ENCODE peak calls at places on chromosomes 5 and 9, in nine cellular contexts. One of them, this sample, is unnamed.

GRCh38 chr5:78771260-78772240 is 123.0 kb upstream of the LHFPL2 start:
- DNase-seq in lower leg skin: no peak
- DNase-seq in sigmoid colon: no peak
- DNase-seq in heart left ventricle: peak
- DNase-seq in gastrocnemius medialis: no peak
- DNase-seq in A549: no peak
- DNase-seq in IMR-90: peak
- DNase-seq in GM12891: no peak
- DNase-seq in body of pancreas: no peak
- DNase-seq in this sample: no peak

GRCh38 chr9:95018099-95018927 is 291.8 kb downstream of the AOPEP start:
- DNase-seq in lower leg skin: no peak
- DNase-seq in sigmoid colon: peak
- DNase-seq in heart left ventricle: peak
- DNase-seq in gastrocnemius medialis: peak
- DNase-seq in A549: peak
- DNase-seq in IMR-90: peak
- DNase-seq in GM12891: no peak
- DNase-seq in body of pancreas: peak
- DNase-seq in this sample: peak

GRCh38 chr9:117273612-117274011 is 141.2 kb downstream of the ASTN2 start:
- DNase-seq in lower leg skin: no peak
- DNase-seq in sigmoid colon: no peak
- DNase-seq in heart left ventricle: no peak
- DNase-seq in gastrocnemius medialis: no peak
- DNase-seq in A549: no peak
- DNase-seq in IMR-90: no peak
- DNase-seq in GM12891: no peak
- DNase-seq in body of pancreas: no peak
- DNase-seq in this sample: no peak

GRCh38 chr5:91049800-91050199 is 333.3 kb downstream of the ARRDC3 start:
- DNase-seq in lower leg skin: no peak
- DNase-seq in sigmoid colon: no peak
- DNase-seq in heart left ventricle: no peak
- DNase-seq in gastrocnemius medialis: no peak
- DNase-seq in A549: peak
- DNase-seq in IMR-90: peak
- DNase-seq in GM12891: no peak
- DNase-seq in body of pancreas: no peak
- DNase-seq in this sample: no peak

GRCh38 chr9:133647765-133648469 is 11.8 kb downstream of the DBH start:
- DNase-seq in lower leg skin: no peak
- DNase-seq in sigmoid colon: no peak
- DNase-seq in heart left ventricle: no peak
- DNase-seq in gastrocnemius medialis: no peak
- DNase-seq in A549: no peak
- DNase-seq in IMR-90: no peak
- DNase-seq in GM12891: no peak
- DNase-seq in body of pancreas: no peak
- DNase-seq in this sample: no peak

GRCh38 chr5:78603636-78604175 is 44.9 kb downstream of the LHFPL2 start:
- DNase-seq in lower leg skin: no peak
- DNase-seq in sigmoid colon: no peak
- DNase-seq in heart left ventricle: no peak
- DNase-seq in gastrocnemius medialis: no peak
- DNase-seq in A549: no peak
- DNase-seq in IMR-90: no peak
- DNase-seq in GM12891: no peak
- DNase-seq in body of pancreas: no peak
- DNase-seq in this sample: no peak

GRCh38 chr9:101028346-101029299 is at the start of gene PLPPR1:
- DNase-seq in lower leg skin: no peak
- DNase-seq in sigmoid colon: peak
- DNase-seq in heart left ventricle: peak
- DNase-seq in gastrocnemius medialis: no peak
- DNase-seq in A549: peak
- DNase-seq in IMR-90: peak
- DNase-seq in GM12891: no peak
- DNase-seq in body of pancreas: peak
- DNase-seq in this sample: no peak

GRCh38 chr9:3239240-3239639 is 286.6 kb downstream of the RFX3 start:
- DNase-seq in lower leg skin: no peak
- DNase-seq in sigmoid colon: no peak
- DNase-seq in heart left ventricle: no peak
- DNase-seq in gastrocnemius medialis: no peak
- DNase-seq in A549: no peak
- DNase-seq in IMR-90: no peak
- DNase-seq in GM12891: no peak
- DNase-seq in body of pancreas: no peak
- DNase-seq in this sample: no peak

GRCh38 chr5:123035950-123036390 is 555 bp downstream of the PPIC start:
- DNase-seq in lower leg skin: peak
- DNase-seq in sigmoid colon: peak
- DNase-seq in heart left ventricle: peak
- DNase-seq in gastrocnemius medialis: peak
- DNase-seq in A549: peak
- DNase-seq in IMR-90: peak
- DNase-seq in GM12891: peak
- DNase-seq in body of pancreas: peak
- DNase-seq in this sample: peak

GRCh38 chr9:133866946-133867345 is 125.2 kb downstream of the VAV2 start:
- DNase-seq in lower leg skin: no peak
- DNase-seq in sigmoid colon: no peak
- DNase-seq in heart left ventricle: no peak
- DNase-seq in gastrocnemius medialis: no peak
- DNase-seq in A549: no peak
- DNase-seq in IMR-90: no peak
- DNase-seq in GM12891: no peak
- DNase-seq in body of pancreas: no peak
- DNase-seq in this sample: no peak

GRCh38 chr5:181099453-181100086 is 31.4 kb downstream of the OR2V1 start:
- DNase-seq in lower leg skin: no peak
- DNase-seq in sigmoid colon: no peak
- DNase-seq in heart left ventricle: no peak
- DNase-seq in gastrocnemius medialis: no peak
- DNase-seq in A549: peak
- DNase-seq in IMR-90: no peak
- DNase-seq in GM12891: no peak
- DNase-seq in body of pancreas: no peak
- DNase-seq in this sample: no peak

GRCh38 chr5:146331257-146331822 is 7.3 kb upstream of the POU4F3 start:
- DNase-seq in lower leg skin: no peak
- DNase-seq in sigmoid colon: no peak
- DNase-seq in heart left ventricle: no peak
- DNase-seq in gastrocnemius medialis: no peak
- DNase-seq in A549: no peak
- DNase-seq in IMR-90: no peak
- DNase-seq in GM12891: no peak
- DNase-seq in body of pancreas: no peak
- DNase-seq in this sample: no peak

GRCh38 chr9:131525643-131526565 is 5.2 kb downstream of the UCK1 start:
- DNase-seq in lower leg skin: no peak
- DNase-seq in sigmoid colon: no peak
- DNase-seq in heart left ventricle: no peak
- DNase-seq in gastrocnemius medialis: no peak
- DNase-seq in A549: no peak
- DNase-seq in IMR-90: no peak
- DNase-seq in GM12891: no peak
- DNase-seq in body of pancreas: no peak
- DNase-seq in this sample: no peak

GRCh38 chr5:11904270-11904906 is at the start of gene CTNND2:
- DNase-seq in lower leg skin: no peak
- DNase-seq in sigmoid colon: no peak
- DNase-seq in heart left ventricle: peak
- DNase-seq in gastrocnemius medialis: no peak
- DNase-seq in A549: peak
- DNase-seq in IMR-90: no peak
- DNase-seq in GM12891: no peak
- DNase-seq in body of pancreas: peak
- DNase-seq in this sample: no peak

DNA sequence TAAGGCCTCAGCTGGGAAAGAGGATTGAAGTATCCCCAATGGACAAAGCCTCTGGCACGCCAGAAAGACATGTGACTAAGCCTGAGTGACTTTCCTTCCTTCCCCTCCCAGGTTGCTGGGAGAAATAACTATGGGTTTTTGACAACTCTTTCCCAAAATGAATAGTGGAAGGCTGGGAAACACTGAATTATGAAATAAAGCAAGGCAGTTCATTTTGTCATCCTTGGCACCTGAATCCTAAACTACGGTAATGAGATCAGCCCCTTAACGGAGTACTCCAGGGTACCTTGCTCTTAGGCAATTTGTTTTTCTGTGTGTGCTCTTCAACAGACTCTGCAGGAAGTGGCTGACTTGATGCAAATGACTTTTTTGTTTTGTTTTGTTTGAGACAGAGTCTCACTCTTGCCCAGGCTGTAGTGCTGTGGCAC is 75.2 kb downstream of the LMNB1 start:
- DNase-seq in lower leg skin: no peak
- DNase-seq in sigmoid colon: peak
- DNase-seq in heart left ventricle: no peak
- DNase-seq in gastrocnemius medialis: no peak
- DNase-seq in A549: no peak
- DNase-seq in IMR-90: peak
- DNase-seq in GM12891: no peak
- DNase-seq in body of pancreas: no peak
- DNase-seq in this sample: no peak
- TF ChIP-seq POLR2A in lower leg skin: no peak
- TF ChIP-seq POLR2A in sigmoid colon: no peak
- TF ChIP-seq POLR2A in heart left ventricle: no peak
- TF ChIP-seq POLR2A in gastrocnemius medialis: no peak
- TF ChIP-seq POLR2A in A549: no peak
- TF ChIP-seq POLR2A in IMR-90: no peak
- TF ChIP-seq POLR2A in GM12891: no peak
- TF ChIP-seq POLR2A in body of pancreas: no peak
- TF ChIP-seq POLR2A in this sample: no peak

GRCh38 chr5:141757402-141757801 is 75.4 kb upstream of the ARAP3 start:
- DNase-seq in lower leg skin: no peak
- DNase-seq in sigmoid colon: no peak
- DNase-seq in heart left ventricle: no peak
- DNase-seq in gastrocnemius medialis: no peak
- DNase-seq in A549: peak
- DNase-seq in IMR-90: peak
- DNase-seq in GM12891: no peak
- DNase-seq in body of pancreas: peak
- DNase-seq in this sample: peak
- TF ChIP-seq POLR2A in lower leg skin: no peak
- TF ChIP-seq POLR2A in sigmoid colon: no peak
- TF ChIP-seq POLR2A in heart left ventricle: no peak
- TF ChIP-seq POLR2A in gastrocnemius medialis: no peak
- TF ChIP-seq POLR2A in A549: no peak
- TF ChIP-seq POLR2A in IMR-90: no peak
- TF ChIP-seq POLR2A in GM12891: no peak
- TF ChIP-seq POLR2A in body of pancreas: no peak
- TF ChIP-seq POLR2A in this sample: no peak

GRCh38 chr9:96874201-96874785 is 20.0 kb upstream of the ZNF782 start:
- DNase-seq in lower leg skin: no peak
- DNase-seq in sigmoid colon: no peak
- DNase-seq in heart left ventricle: no peak
- DNase-seq in gastrocnemius medialis: peak
- DNase-seq in A549: no peak
- DNase-seq in IMR-90: no peak
- DNase-seq in GM12891: no peak
- DNase-seq in body of pancreas: no peak
- DNase-seq in this sample: no peak

GRCh38 chr9:96871176-96871575 is 16.9 kb upstream of the ZNF782 start:
- DNase-seq in lower leg skin: no peak
- DNase-seq in sigmoid colon: no peak
- DNase-seq in heart left ventricle: no peak
- DNase-seq in gastrocnemius medialis: no peak
- DNase-seq in A549: no peak
- DNase-seq in IMR-90: no peak
- DNase-seq in GM12891: no peak
- DNase-seq in body of pancreas: no peak
- DNase-seq in this sample: no peak

GRCh38 chr9:96877269-96877668 is 23.0 kb upstream of the ZNF782 start:
- DNase-seq in lower leg skin: no peak
- DNase-seq in sigmoid colon: no peak
- DNase-seq in heart left ventricle: no peak
- DNase-seq in gastrocnemius medialis: no peak
- DNase-seq in A549: no peak
- DNase-seq in IMR-90: no peak
- DNase-seq in GM12891: no peak
- DNase-seq in body of pancreas: no peak
- DNase-seq in this sample: no peak

GRCh38 chr9:96874947-96875459 is 20.7 kb upstream of the ZNF782 start:
- DNase-seq in lower leg skin: no peak
- DNase-seq in sigmoid colon: no peak
- DNase-seq in heart left ventricle: no peak
- DNase-seq in gastrocnemius medialis: peak
- DNase-seq in A549: peak
- DNase-seq in IMR-90: peak
- DNase-seq in GM12891: no peak
- DNase-seq in body of pancreas: peak
- DNase-seq in this sample: peak

GRCh38 chr9:96875460-96876142 is 21.3 kb upstream of the ZNF782 start:
- DNase-seq in lower leg skin: no peak
- DNase-seq in sigmoid colon: no peak
- DNase-seq in heart left ventricle: peak
- DNase-seq in gastrocnemius medialis: peak
- DNase-seq in A549: peak
- DNase-seq in IMR-90: peak
- DNase-seq in GM12891: peak
- DNase-seq in body of pancreas: peak
- DNase-seq in this sample: peak
- TF ChIP-seq POLR2A in lower leg skin: no peak
- TF ChIP-seq POLR2A in sigmoid colon: no peak
- TF ChIP-seq POLR2A in heart left ventricle: no peak
- TF ChIP-seq POLR2A in gastrocnemius medialis: no peak
- TF ChIP-seq POLR2A in A549: no peak
- TF ChIP-seq POLR2A in IMR-90: no peak
- TF ChIP-seq POLR2A in GM12891: no peak
- TF ChIP-seq POLR2A in body of pancreas: peak
- TF ChIP-seq POLR2A in this sample: no peak

GRCh38 chr5:176625512-176625911 is 4.8 kb downstream of the SNCB start:
- DNase-seq in lower leg skin: no peak
- DNase-seq in sigmoid colon: no peak
- DNase-seq in heart left ventricle: no peak
- DNase-seq in gastrocnemius medialis: no peak
- DNase-seq in A549: no peak
- DNase-seq in IMR-90: no peak
- DNase-seq in GM12891: no peak
- DNase-seq in body of pancreas: no peak
- DNase-seq in this sample: no peak

GRCh38 chr5:176621661-176622079 is 8.7 kb downstream of the SNCB start:
- DNase-seq in lower leg skin: no peak
- DNase-seq in sigmoid colon: no peak
- DNase-seq in heart left ventricle: no peak
- DNase-seq in gastrocnemius medialis: peak
- DNase-seq in A549: no peak
- DNase-seq in IMR-90: peak
- DNase-seq in GM12891: no peak
- DNase-seq in body of pancreas: no peak
- DNase-seq in this sample: no peak

GRCh38 chr5:176625966-176626875 is 4.1 kb downstream of the SNCB start:
- DNase-seq in lower leg skin: no peak
- DNase-seq in sigmoid colon: no peak
- DNase-seq in heart left ventricle: no peak
- DNase-seq in gastrocnemius medialis: no peak
- DNase-seq in A549: no peak
- DNase-seq in IMR-90: no peak
- DNase-seq in GM12891: no peak
- DNase-seq in body of pancreas: no peak
- DNase-seq in this sample: no peak

GRCh38 chr5:176624916-176625315 is 5.4 kb downstream of the SNCB start:
- DNase-seq in lower leg skin: no peak
- DNase-seq in sigmoid colon: no peak
- DNase-seq in heart left ventricle: no peak
- DNase-seq in gastrocnemius medialis: no peak
- DNase-seq in A549: no peak
- DNase-seq in IMR-90: no peak
- DNase-seq in GM12891: no peak
- DNase-seq in body of pancreas: no peak
- DNase-seq in this sample: no peak

GRCh38 chr5:176624142-176624541 is 6.2 kb downstream of the SNCB start:
- DNase-seq in lower leg skin: no peak
- DNase-seq in sigmoid colon: no peak
- DNase-seq in heart left ventricle: no peak
- DNase-seq in gastrocnemius medialis: no peak
- DNase-seq in A549: no peak
- DNase-seq in IMR-90: no peak
- DNase-seq in GM12891: no peak
- DNase-seq in body of pancreas: no peak
- DNase-seq in this sample: no peak
- TF ChIP-seq POLR2A in lower leg skin: no peak
- TF ChIP-seq POLR2A in sigmoid colon: no peak
- TF ChIP-seq POLR2A in heart left ventricle: no peak
- TF ChIP-seq POLR2A in gastrocnemius medialis: no peak
- TF ChIP-seq POLR2A in A549: no peak
- TF ChIP-seq POLR2A in IMR-90: no peak
- TF ChIP-seq POLR2A in GM12891: no peak
- TF ChIP-seq POLR2A in body of pancreas: no peak
- TF ChIP-seq POLR2A in this sample: no peak